ENCODE peak calls at places on chromosomes 4 and X, in six cellular contexts. F is tibial nerve; J is endothelial cell; K is activated naive CD4-positive, alpha-beta T cell treated with Interleukin-2 at 50 U/mL for 16 hours; U is ELR; T is endodermal cell. C is an unnamed sample.

GRCh38 chrX:150627957-150628356 is 59.5 kb downstream of the MTM1 start:
- DNase-seq in F (no peak), J (no peak), K (no peak), U (no peak), T (no peak), C (no peak)

GRCh38 chr4:121535351-121535750 is 154.5 kb upstream of the QRFPR start:
- DNase-seq in F (no peak), J (no peak), K (no peak), U (no peak), T (no peak), C (no peak)

GRCh38 chr4:140065393-140065792 is 88.6 kb downstream of the MAML3 start:
- DNase-seq in F (no peak), J (no peak), K (no peak), U (no peak), T (no peak), C (no peak)

GRCh38 chr4:60344908-60345307 is 855.2 kb upstream of the ADGRL3 start:
- DNase-seq in F (no peak), J (no peak), K (no peak), U (peak), T (no peak), C (no peak)

GRCh38 chr4:110454456-110454855 is 21.5 kb upstream of the ENPEP start:
- DNase-seq in F (no peak), J (no peak), K (no peak), U (no peak), T (no peak), C (no peak)

GRCh38 chrX:41137589-41137988 is 52.3 kb downstream of the USP9X start:
- DNase-seq in F (no peak), J (no peak), K (no peak), U (peak), T (no peak), C (no peak)

GRCh38 chr4:144627663-144628076 is 18.3 kb upstream of the HHIP start:
- DNase-seq in F (no peak), J (no peak), K (no peak), U (peak), T (no peak), C (no peak)

GRCh38 chr4:16794816-16795445 is 103.5 kb downstream of the LDB2 start:
- DNase-seq in F (peak), J (peak), K (no peak), U (peak), T (peak), C (peak)

GRCh38 chrX:108734426-108734825 is 1.9 kb downstream of the IRS4 start:
- DNase-seq in F (no peak), J (no peak), K (no peak), U (no peak), T (no peak), C (no peak)

GRCh38 chr4:476501-476900 is 22.5 kb downstream of the ZNF721 start:
- DNase-seq in F (no peak), J (no peak), K (no peak), U (peak), T (no peak), C (peak)

GRCh38 chrX:53583571-53583970 is 102.9 kb downstream of the HUWE1 start:
- DNase-seq in F (no peak), J (no peak), K (no peak), U (no peak), T (no peak), C (no peak)

GRCh38 chrX:70262952-70263567 is 3.1 kb upstream of the P2RY4 start:
- DNase-seq in F (no peak), J (peak), K (peak), U (peak), T (peak), C (peak)

GRCh38 chr4:7985891-7986441 is 46.3 kb upstream of the AFAP1 start:
- DNase-seq in F (no peak), J (peak), K (no peak), U (no peak), T (no peak), C (no peak)

GRCh38 chrX:57083143-57083542 is 38.2 kb downstream of the SPIN2B start:
- DNase-seq in F (no peak), J (no peak), K (no peak), U (no peak), T (peak), C (no peak)

GRCh38 chr4:152415980-152416379 is 119.9 kb downstream of the FBXW7 start:
- DNase-seq in F (no peak), J (no peak), K (no peak), U (peak), T (no peak), C (no peak)

GRCh38 chr4:168605411-168605810 is 108.6 kb downstream of the PALLD start:
- DNase-seq in F (no peak), J (no peak), K (no peak), U (peak), T (no peak), C (no peak)

GRCh38 chrX:85992811-85993229 is 54.5 kb downstream of the CHM start:
- DNase-seq in F (no peak), J (no peak), K (no peak), U (peak), T (no peak), C (no peak)

GRCh38 chr4:121642292-121642691 is 54.5 kb downstream of the ANXA5 start:
- DNase-seq in F (no peak), J (no peak), K (no peak), U (no peak), T (no peak), C (no peak)

GRCh38 chrX:13646154-13646549 is 6.8 kb upstream of the TCEANC start:
- DNase-seq in F (peak), J (peak), K (peak), U (peak), T (peak), C (peak)

C was measured in activated CD4-positive, alpha-beta memory T cell treated with anti-CD3 and anti-CD28 coated beads, Interleukin-2, amount 10 ng/mL, durations not matched to agents 7 days and 5 days.